ENCODE peak calls at places on chromosomes 16 and 17, in six cellular contexts. X is heart right ventricle, A is uterus, Q is AG04450, C is thyroid gland, I is fibroblast of lung. Z is an unnamed sample. For H3K27me3, the result is how much of the 10 kb centered on the place peaks cover.

GRCh38 chr17:72249441-72249840 is 128.6 kb downstream of the SOX9 start:
- DNase-seq in Q (no peak), X (no peak), C (peak), I (no peak), A (no peak), Z (no peak)

GRCh38 chr17:79557724-79558572 is 52.9 kb downstream of the RBFOX3 start:
- DNase-seq in C (no peak), Q (no peak), I (no peak), X (no peak), A (no peak), Z (no peak)

GRCh38 chr17:72118588-72119279 is 2.1 kb upstream of the SOX9 start:
- DNase-seq in Q (peak), C (peak), A (no peak), X (peak), I (peak), Z (peak)

GRCh38 chr17:48868916-48869500 is 23.6 kb upstream of the ATP5MC1 start:
- DNase-seq in I (no peak), C (no peak), Q (no peak), A (no peak), X (no peak), Z (no peak)

GRCh38 chr17:14297161-14297851 is 3.6 kb upstream of the HS3ST3B1 start:
- DNase-seq in I (peak), C (no peak), A (no peak), X (no peak), Q (no peak), Z (no peak)

GRCh38 chr16:86395477-86395876 is 114.8 kb upstream of the FOXF1 start:
- DNase-seq in Q (no peak), A (no peak), I (no peak), X (no peak), C (no peak), Z (no peak)

GRCh38 chr16:46932802-46933201 is 40.7 kb downstream of the DNAJA2 start:
- DNase-seq in A (no peak), X (no peak), C (no peak), Q (no peak), I (no peak), Z (no peak)

GRCh38 chr16:71622088-71622487 is 3.9 kb upstream of the MARVELD3 start:
- DNase-seq in A (no peak), I (no peak), X (no peak), C (no peak), Q (no peak), Z (no peak)

GRCh38 chr17:2047590-2047989 is 5.8 kb downstream of the OVCA2 start:
- DNase-seq in X (no peak), I (no peak), C (no peak), A (no peak), Q (no peak), Z (no peak)

GRCh38 chr16:84514874-84515835 is 10.7 kb upstream of the MEAK7 start:
- DNase-seq in C (no peak), Q (no peak), I (no peak), X (no peak), A (no peak), Z (no peak)

GRCh38 chr17:81454473-81454872 is 58.1 kb downstream of the ACTG1 start:
- DNase-seq in A (no peak), Q (no peak), I (no peak), C (no peak), X (no peak), Z (no peak)

GRCh38 chr16:77043076-77043475 is 147.9 kb upstream of the MON1B start:
- DNase-seq in A (no peak), X (no peak), I (peak), Q (no peak), C (no peak), Z (peak)

GRCh38 chr17:40464392-40464855 is 21.2 kb downstream of the IGFBP4 start:
- DNase-seq in Q (no peak), I (no peak), A (no peak), C (no peak), X (no peak), Z (no peak)

GRCh38 chr17:43140396-43141332 is 15.5 kb upstream of the BRCA1 start:
- DNase-seq in C (no peak), I (no peak), Q (no peak), A (no peak), X (no peak), Z (no peak)

GRCh38 chr16:87809150-87809902 is 43.5 kb upstream of the KLHDC4 start:
- DNase-seq in X (no peak), Q (no peak), C (no peak), A (no peak), I (peak), Z (peak)

GRCh38 chr16:24645739-24646645 is 83.5 kb upstream of the TNRC6A start:
- DNase-seq in A (peak), Q (peak), C (no peak), I (peak), X (no peak), Z (no peak)

GRCh38 chr17:62093188-62094155 is 28.4 kb upstream of the MED13 start:
- DNase-seq in I (peak), Q (peak), X (no peak), C (no peak), A (no peak), Z (peak)

GRCh38 chr16:60013076-60013475 is 1279.0 kb upstream of the GOT2 start:
- DNase-seq in Q (no peak), X (no peak), A (no peak), I (no peak), C (no peak), Z (no peak)

GRCh38 chr16:86643661-86644060 is 65.3 kb downstream of the FOXL1 start:
- DNase-seq in I (no peak), A (no peak), Q (no peak), X (no peak), C (no peak), Z (no peak)

GRCh38 chr17:79925242-79925957 is 86.2 kb upstream of the CBX4 start:
- DNase-seq in I (peak), X (peak), C (peak), A (no peak), Q (no peak), Z (peak)

GRCh38 chr16:88387941-88388627 is 5.3 kb downstream of the ZNF469 start:
- DNase-seq in A (no peak), I (peak), X (no peak), Q (no peak), C (peak), Z (no peak)

GRCh38 chr17:58960068-58960467 is 146.6 kb downstream of the TRIM37 start:
- DNase-seq in C (peak), Q (peak), I (peak), X (no peak), A (no peak), Z (no peak)

GRCh38 chr17:79843475-79843916 is 4.3 kb upstream of the CBX4 start:
- DNase-seq in C (no peak), I (no peak), A (no peak), X (no peak), Q (no peak), Z (no peak)

DNA sequence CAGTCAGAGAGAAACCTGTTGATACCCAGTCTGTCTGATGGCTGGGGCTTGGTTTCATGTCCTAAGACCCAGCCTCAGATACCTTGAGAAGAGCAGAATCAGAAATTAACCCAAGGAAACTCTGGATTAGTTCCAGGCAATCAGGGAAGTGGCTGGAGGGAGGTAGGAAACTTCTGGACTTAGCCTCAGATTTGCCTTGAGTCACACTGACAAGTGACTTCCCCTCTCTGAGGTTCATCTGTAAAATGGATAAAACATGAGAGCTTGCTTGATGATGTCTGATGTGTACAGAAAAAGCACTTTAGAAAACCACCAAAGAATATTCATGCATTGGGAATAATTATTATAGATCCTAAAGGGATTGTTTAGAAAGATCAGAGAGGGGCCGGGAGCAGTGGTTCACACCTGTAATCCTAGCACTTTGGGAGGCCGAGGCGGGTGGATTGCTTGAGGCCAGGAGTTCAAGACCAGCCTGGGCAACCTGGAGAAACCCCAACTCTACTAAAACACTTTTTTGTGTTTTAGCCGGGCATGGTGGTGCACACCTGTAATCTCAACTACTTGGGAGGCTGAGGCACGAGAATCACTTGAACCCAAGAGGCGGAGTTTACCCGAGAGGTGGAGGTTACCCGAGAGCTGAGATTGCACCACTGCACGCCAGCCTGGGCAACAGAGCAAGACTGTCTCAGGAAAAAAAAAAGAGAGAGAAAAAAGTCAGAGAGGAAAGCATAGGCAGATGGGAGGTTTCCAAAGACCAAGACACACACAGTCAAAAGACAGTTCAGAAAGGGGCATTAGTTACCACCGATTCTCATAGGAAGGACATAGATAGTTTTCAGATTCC is 3.8 kb downstream of the CIITA start:
- DNase-seq in I (no peak), C (no peak), X (no peak), Q (no peak), A (no peak), Z (no peak)
- H3K27me3 ChIP-seq in I (under half), C (under half), X (under half), Q (under half), A (under half), Z (under half)

GRCh38 chr16:12523002-12523401 is 280.7 kb downstream of the CPPED1 start:
- DNase-seq in A (no peak), I (no peak), X (no peak), C (no peak), Q (no peak), Z (no peak)
- TF ChIP-seq CTCF in A (no peak), I (no peak), X (no peak), C (no peak), Q (no peak), Z (no peak)

DNA sequence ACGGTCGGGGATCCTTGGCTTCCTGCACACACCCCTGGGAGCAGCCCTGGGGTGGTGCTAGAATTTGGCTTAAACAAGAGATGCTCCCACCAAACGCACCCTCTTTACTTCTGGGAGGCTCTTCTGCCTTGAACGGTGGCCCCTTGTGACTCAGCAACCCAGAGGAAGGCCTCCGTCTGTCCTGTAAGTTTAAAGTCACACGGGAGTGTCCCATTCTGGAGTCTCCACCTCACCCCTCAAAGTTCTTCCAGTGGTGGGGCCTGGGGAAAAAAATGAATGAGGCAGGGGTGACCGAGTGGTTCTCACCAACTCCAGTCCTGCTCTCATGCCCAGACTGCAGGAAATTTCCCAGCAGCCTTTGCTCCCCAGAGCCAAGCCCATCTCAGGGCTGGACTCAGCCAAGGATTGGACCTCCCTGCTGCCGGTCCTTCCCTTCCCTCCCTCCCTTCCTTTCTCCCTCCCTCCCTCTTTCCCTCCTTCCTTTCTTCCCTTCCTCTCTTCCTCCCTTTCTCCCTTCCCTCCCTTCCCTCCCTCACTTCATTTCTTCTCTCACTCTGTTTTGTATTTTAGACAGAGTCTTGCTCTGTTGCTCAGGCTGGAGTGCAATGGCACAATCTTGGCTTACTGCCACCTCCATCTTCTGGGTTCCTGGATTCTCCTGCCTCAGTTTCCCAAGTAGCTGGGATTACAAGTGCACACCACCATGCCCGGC is 11.4 kb downstream of the ITGAD start:
- DNase-seq in X (no peak), A (no peak), I (peak), Q (no peak), C (no peak), Z (peak)
- H3K4me3 ChIP-seq in X (no peak), A (no peak), I (peak), Q (peak), C (no peak), Z (peak)

DNA sequence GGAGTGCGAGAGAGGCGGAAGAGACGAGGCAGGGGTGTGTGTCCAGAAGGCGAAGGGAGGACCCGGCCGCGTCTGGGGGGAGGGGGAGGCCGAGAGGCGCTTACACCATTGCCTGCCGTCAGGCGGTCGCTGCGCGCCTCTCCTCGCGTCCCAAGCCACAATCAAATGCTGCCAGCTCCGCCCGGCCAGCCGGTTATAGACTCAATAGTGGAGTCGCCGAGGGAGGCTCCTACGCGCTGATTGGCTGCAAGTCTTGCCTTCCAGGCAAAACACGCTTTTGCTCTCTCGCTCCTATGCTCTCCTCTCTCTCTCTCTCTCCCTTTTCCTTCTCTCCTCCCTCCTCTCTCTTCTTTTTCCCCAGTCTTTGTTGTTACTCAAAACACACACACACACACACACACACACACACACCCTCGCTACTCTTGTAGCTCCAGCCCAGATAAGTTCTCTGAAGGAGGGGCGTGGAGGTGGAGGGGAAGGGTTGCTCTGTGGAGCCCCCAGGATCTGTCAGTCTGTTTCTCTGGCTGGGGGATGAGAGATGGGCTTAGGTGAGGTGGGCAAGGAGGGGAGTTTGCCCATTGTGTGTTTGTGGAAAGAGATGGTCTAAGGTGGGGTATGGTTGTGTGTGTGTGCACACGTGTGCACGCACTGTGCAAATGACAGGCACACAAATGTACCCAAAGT is at the start of gene DLX3:
- DNase-seq in C (peak), Q (no peak), I (peak), X (peak), A (peak), Z (peak)
- H3K27me3 ChIP-seq in C (under half), Q (half or more), I (half or more), X (half or more), A (half or more), Z (half or more)

DNA sequence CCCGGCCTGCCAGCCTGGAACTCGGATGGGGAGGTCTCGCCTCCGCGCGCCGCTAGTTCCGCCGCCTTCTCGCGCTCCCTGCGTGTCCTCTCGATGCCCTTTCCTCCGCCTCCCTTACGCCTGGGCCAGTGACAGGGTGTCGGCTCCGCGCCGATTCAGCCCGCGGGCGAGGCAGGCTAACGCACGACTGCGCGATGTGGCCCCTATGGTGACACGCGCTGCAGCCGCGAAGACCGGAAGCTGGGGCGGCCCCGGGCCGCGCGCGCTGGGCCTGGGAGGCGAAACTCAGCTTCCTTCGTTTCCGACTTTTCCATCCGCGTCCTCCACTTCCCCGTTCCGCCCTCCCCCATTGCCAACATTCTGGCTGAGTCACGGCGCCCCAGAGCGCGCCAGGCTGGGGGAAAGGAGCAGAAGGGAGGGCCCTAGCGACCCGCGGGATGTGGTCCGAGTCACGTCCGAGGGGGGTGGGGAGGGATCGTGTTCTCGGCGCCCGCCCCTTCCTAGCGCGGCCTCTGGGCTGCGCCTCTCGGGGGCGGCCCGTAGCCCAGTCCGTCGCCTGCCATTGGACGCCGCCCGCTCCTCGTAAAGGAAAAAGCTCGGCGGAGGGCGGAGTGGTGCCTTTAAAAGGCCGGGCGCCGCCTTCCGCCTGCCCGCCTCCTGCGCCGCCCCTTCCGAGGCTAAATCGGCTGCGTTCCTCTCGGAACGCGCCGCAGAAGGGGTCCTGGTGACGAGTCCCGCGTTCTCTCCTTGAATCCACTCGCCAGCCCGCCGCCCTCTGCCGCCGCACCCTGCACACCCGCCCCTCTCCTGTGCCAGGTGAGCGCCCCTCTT is at the start of gene ALDOA:
- DNase-seq in Q (peak), X (peak), A (peak), I (peak), C (peak), Z (peak)
- TF ChIP-seq CTCF in Q (no peak), X (no peak), A (no peak), I (no peak), C (no peak), Z (no peak)

DNA sequence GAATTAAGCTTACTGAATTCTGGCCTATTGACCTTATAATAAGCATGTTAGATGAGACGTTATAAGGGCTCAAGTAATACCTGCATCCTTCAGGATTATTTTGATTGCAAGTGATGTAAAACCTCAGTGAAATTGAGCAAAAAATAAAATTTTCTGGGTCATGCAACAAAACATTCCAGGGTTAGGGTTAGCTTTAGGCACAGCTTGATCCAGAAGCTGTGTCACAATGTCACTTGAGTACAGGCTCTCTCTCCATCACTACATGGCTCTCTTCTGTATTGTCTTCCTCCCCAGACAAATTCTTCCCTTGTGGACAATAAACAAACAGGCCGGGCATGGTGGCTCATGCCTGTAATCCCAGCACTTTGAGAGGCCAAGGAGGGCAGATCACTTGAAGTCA is 3.6 kb upstream of the NUP93 start:
- DNase-seq in X (no peak), I (no peak), Q (no peak), C (no peak), A (no peak), Z (no peak)
- H3K4me3 ChIP-seq in X (no peak), I (no peak), Q (no peak), C (no peak), A (no peak), Z (no peak)

GRCh38 chr16:67169011-67169451 is 1.3 kb upstream of the NOL3 start:
- DNase-seq in I (no peak), A (no peak), Q (no peak), X (no peak), C (no peak), Z (peak)
- H3K27me3 ChIP-seq in I (under half), A (under half), Q (under half), X (half or more), C (under half), Z (under half)